ENCODE peak calls at places on chromosomes 1 and 21, in seven cellular contexts. P is colonic mucosa, K is neural progenitor cell, W is stomach, E is mesendoderm, Q is adrenal gland, M is thyroid gland. J is an unnamed sample.

GRCh38 chr1:109466440-109467300 is at the start of gene SYPL2:
- DNase-seq in P (peak), K (peak), W (peak), E (peak), Q (peak), M (peak), J (peak)

GRCh38 chr1:26278303-26278702 is 1.6 kb upstream of the SH3BGRL3 start:
- DNase-seq in P (peak), K (no peak), W (peak), E (no peak), Q (no peak), M (peak), J (peak)

GRCh38 chr1:154466879-154467767 is 34.9 kb upstream of the TDRD10 start:
- DNase-seq in P (no peak), K (no peak), W (no peak), E (peak), Q (peak), M (no peak), J (no peak)

GRCh38 chr1:228793032-228793431 is 57.8 kb downstream of the RHOU start:
- DNase-seq in P (no peak), K (no peak), W (no peak), E (no peak), Q (no peak), M (no peak), J (no peak)

GRCh38 chr1:29200905-29201594 is 19.4 kb upstream of the SRSF4 start:
- DNase-seq in P (no peak), K (no peak), W (no peak), E (no peak), Q (no peak), M (no peak), J (no peak)

GRCh38 chr1:200802865-200803512 is 64.3 kb downstream of the CAMSAP2 start:
- DNase-seq in P (peak), K (peak), W (peak), E (peak), Q (peak), M (peak), J (peak)

GRCh38 chr1:52927219-52928082 is at the start of gene SCP2:
- DNase-seq in P (peak), K (peak), W (peak), E (peak), Q (peak), M (peak), J (peak)

GRCh38 chr1:232767381-232768074 is 37.7 kb upstream of the MAP10 start:
- DNase-seq in P (peak), K (no peak), W (peak), E (no peak), Q (peak), M (no peak), J (peak)

DNA sequence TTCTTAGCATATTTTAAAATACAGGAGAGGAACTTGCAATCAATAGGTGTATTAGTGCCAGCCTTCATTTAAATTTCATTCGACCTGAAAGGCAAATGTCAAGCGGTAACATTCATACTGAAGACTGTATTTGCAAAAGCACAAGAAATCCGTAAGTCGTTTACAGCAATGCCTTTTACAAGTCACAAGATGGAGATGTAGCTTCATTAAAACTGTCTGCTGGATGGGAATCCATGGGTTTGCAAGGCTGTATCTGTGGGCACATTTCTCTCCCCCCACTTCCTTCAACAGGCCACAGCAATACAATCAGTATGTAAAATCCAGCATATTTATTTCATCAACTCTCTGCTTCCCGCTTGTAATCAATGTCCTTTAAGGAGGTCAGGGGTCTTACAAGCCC is 147.1 kb downstream of the SLC45A1 start:
- DNase-seq in P (no peak), K (no peak), W (no peak), E (peak), Q (no peak), M (no peak), J (no peak)
- H3K27ac ChIP-seq in P (peak), K (peak), W (peak), E (no peak), Q (no peak), M (peak), J (peak)

GRCh38 chr21:27677547-27677946 is 710.7 kb upstream of the ADAMTS5 start:
- DNase-seq in P (no peak), K (no peak), W (no peak), E (no peak), Q (no peak), M (no peak), J (no peak)
- H3K27ac ChIP-seq in P (no peak), K (no peak), W (no peak), E (no peak), Q (no peak), M (no peak), J (no peak)

DNA sequence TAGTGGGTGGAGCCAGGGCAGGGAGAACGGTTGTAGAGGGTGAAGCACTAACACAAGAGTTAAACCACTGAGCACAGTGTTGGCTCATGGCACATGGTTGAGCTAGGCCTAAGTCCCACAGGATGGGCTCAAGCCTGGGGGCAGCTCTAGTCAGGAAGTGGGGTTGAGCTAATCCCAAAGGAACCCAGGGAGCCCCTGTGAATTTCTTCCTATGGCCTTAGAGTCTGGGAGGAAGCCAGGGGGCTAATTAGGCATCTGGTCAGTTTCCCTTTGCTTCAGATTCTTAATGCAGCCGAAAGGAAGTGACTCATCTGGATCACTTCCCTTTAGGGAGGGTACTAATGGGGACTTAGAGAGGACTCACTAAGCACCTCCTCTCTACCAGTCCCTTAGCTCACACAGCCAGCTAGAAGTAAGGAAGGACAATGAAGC is 10.1 kb downstream of the CFAP45 start:
- DNase-seq in P (peak), K (peak), W (no peak), E (peak), Q (peak), M (no peak), J (no peak)
- H3K27ac ChIP-seq in P (peak), K (no peak), W (peak), E (peak), Q (no peak), M (no peak), J (peak)

GRCh38 chr1:27566462-27567182 is 37.3 kb downstream of the AHDC1 start:
- DNase-seq in P (no peak), K (peak), W (no peak), E (no peak), Q (peak), M (no peak), J (no peak)

GRCh38 chr1:27569088-27569459 is 34.9 kb downstream of the AHDC1 start:
- DNase-seq in P (no peak), K (peak), W (no peak), E (no peak), Q (peak), M (no peak), J (no peak)

GRCh38 chr1:27568247-27569087 is 35.5 kb downstream of the AHDC1 start:
- DNase-seq in P (peak), K (peak), W (peak), E (peak), Q (peak), M (peak), J (peak)

GRCh38 chr1:27567931-27568246 is 36.1 kb downstream of the AHDC1 start:
- DNase-seq in P (no peak), K (no peak), W (no peak), E (no peak), Q (no peak), M (no peak), J (no peak)

GRCh38 chr1:27567183-27567526 is 36.8 kb downstream of the AHDC1 start:
- DNase-seq in P (no peak), K (peak), W (no peak), E (peak), Q (no peak), M (no peak), J (no peak)
- H3K27ac ChIP-seq in P (peak), K (peak), W (peak), E (peak), Q (no peak), M (no peak), J (no peak)

GRCh38 chr1:63960326-63960725 is 186.5 kb downstream of the ROR1 start:
- DNase-seq in P (no peak), K (no peak), W (no peak), E (no peak), Q (no peak), M (no peak), J (no peak)
- H3K27ac ChIP-seq in P (no peak), K (no peak), W (no peak), E (no peak), Q (no peak), M (no peak), J (no peak)

GRCh38 chr1:198913667-198914066 is 274.8 kb downstream of the PTPRC start:
- DNase-seq in P (no peak), K (no peak), W (no peak), E (no peak), Q (no peak), M (no peak), J (no peak)
- H3K27ac ChIP-seq in P (no peak), K (no peak), W (no peak), E (no peak), Q (no peak), M (no peak), J (no peak)

GRCh38 chr1:64036549-64036948 is 166.9 kb upstream of the UBE2U start:
- DNase-seq in P (no peak), K (no peak), W (no peak), E (no peak), Q (no peak), M (no peak), J (no peak)

GRCh38 chr1:64030411-64030810 is 173.0 kb upstream of the UBE2U start:
- DNase-seq in P (no peak), K (no peak), W (no peak), E (no peak), Q (no peak), M (no peak), J (no peak)

GRCh38 chr1:64038119-64038518 is 165.3 kb upstream of the UBE2U start:
- DNase-seq in P (no peak), K (no peak), W (no peak), E (no peak), Q (no peak), M (no peak), J (no peak)

GRCh38 chr1:64031191-64031590 is 172.2 kb upstream of the UBE2U start:
- DNase-seq in P (no peak), K (no peak), W (no peak), E (no peak), Q (no peak), M (no peak), J (no peak)

DNA sequence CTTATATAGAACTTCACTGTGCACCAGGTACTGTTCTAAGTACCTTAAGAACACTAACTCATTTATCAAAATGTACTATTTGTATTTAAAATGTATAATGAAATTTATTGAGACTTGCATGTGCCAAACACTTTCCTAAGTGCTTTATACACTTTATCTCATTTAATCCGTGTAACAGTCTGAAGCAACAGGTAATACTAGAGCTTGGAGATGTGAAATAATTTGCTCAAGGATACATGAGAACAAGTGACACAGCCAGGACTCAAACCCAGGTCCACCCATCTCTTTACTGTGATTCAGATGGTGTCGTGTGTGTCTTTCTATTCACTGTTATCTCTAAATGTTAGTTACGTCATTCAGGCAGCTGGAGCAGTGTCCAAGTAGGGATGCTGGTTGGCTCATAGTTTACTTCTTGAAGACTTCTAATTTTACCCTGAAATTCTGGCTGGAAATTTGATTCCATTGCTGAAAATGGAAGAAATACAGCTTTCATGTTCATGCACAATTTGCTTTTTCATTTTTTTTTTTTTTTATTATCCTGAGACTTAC is 169.7 kb upstream of the UBE2U start:
- DNase-seq in P (no peak), K (no peak), W (no peak), E (no peak), Q (no peak), M (no peak), J (no peak)
- H3K27ac ChIP-seq in P (no peak), K (no peak), W (no peak), E (no peak), Q (no peak), M (no peak), J (no peak)

GRCh38 chr21:43324596-43324995 is 102.3 kb downstream of the SIK1 start:
- DNase-seq in P (no peak), K (no peak), W (no peak), E (no peak), Q (no peak), M (no peak), J (no peak)
- H3K27ac ChIP-seq in P (no peak), K (no peak), W (no peak), E (no peak), Q (no peak), M (no peak), J (no peak)